ENCODE peak calls at places on chromosomes 4 and X, in six cellular contexts. One of them, this sample, is unnamed.

GRCh38 chr4:131764730-131765129 is 1384.4 kb upstream of the PCDH10 start:
- DNase-seq in GM12878: no peak
- DNase-seq in HCT116: no peak
- DNase-seq in SK-N-SH: no peak
- DNase-seq in K562: no peak
- DNase-seq in HepG2: no peak
- DNase-seq in this sample: no peak

GRCh38 chrX:121853762-121854613 is 806.6 kb downstream of the GLUD2 start:
- DNase-seq in GM12878: no peak
- DNase-seq in HCT116: no peak
- DNase-seq in SK-N-SH: no peak
- DNase-seq in K562: no peak
- DNase-seq in HepG2: no peak
- DNase-seq in this sample: no peak

GRCh38 chr4:157217708-157218107 is 2.8 kb upstream of the GRIA2 start:
- DNase-seq in GM12878: no peak
- DNase-seq in HCT116: peak; percentile 18
- DNase-seq in SK-N-SH: peak; percentile 32
- DNase-seq in K562: no peak
- DNase-seq in HepG2: peak; percentile 3
- DNase-seq in this sample: peak; percentile 44

GRCh38 chr4:173013232-173013932 is 155.2 kb upstream of the GALNT7 start:
- DNase-seq in GM12878: peak; percentile 9
- DNase-seq in HCT116: no peak
- DNase-seq in SK-N-SH: peak; percentile 58
- DNase-seq in K562: peak; percentile 62
- DNase-seq in HepG2: peak; percentile 21
- DNase-seq in this sample: peak; percentile 42

GRCh38 chr4:51906167-51906647 is 63.3 kb downstream of the DCUN1D4 start:
- DNase-seq in GM12878: peak; percentile 69
- DNase-seq in HCT116: no peak
- DNase-seq in SK-N-SH: no peak
- DNase-seq in K562: peak; percentile 30
- DNase-seq in HepG2: no peak
- DNase-seq in this sample: no peak

GRCh38 chrX:63488546-63489373 is 137.6 kb upstream of the SPIN4 start:
- DNase-seq in GM12878: no peak
- DNase-seq in HCT116: no peak
- DNase-seq in SK-N-SH: no peak
- DNase-seq in K562: no peak
- DNase-seq in HepG2: no peak
- DNase-seq in this sample: no peak

GRCh38 chr4:106809083-106809482 is 227.0 kb downstream of the DKK2 start:
- DNase-seq in GM12878: no peak
- DNase-seq in HCT116: peak; percentile 26
- DNase-seq in SK-N-SH: peak; percentile 4
- DNase-seq in K562: no peak
- DNase-seq in HepG2: peak; percentile 19
- DNase-seq in this sample: peak; percentile 65

GRCh38 chrX:121755541-121755940 is 708.1 kb downstream of the GLUD2 start:
- DNase-seq in GM12878: no peak
- DNase-seq in HCT116: no peak
- DNase-seq in SK-N-SH: no peak
- DNase-seq in K562: peak; percentile 2
- DNase-seq in HepG2: no peak
- DNase-seq in this sample: no peak

GRCh38 chrX:150421816-150422215 is 58.7 kb downstream of the MAMLD1 start:
- DNase-seq in GM12878: no peak
- DNase-seq in HCT116: no peak
- DNase-seq in SK-N-SH: no peak
- DNase-seq in K562: no peak
- DNase-seq in HepG2: no peak
- DNase-seq in this sample: no peak

GRCh38 chrX:45232139-45232538 is 31.5 kb upstream of the DIPK2B start:
- DNase-seq in GM12878: no peak
- DNase-seq in HCT116: no peak
- DNase-seq in SK-N-SH: no peak
- DNase-seq in K562: no peak
- DNase-seq in HepG2: no peak
- DNase-seq in this sample: no peak

GRCh38 chrX:8404443-8404842 is 60.2 kb upstream of the VCX3B start:
- DNase-seq in GM12878: no peak
- DNase-seq in HCT116: no peak
- DNase-seq in SK-N-SH: no peak
- DNase-seq in K562: no peak
- DNase-seq in HepG2: no peak
- DNase-seq in this sample: no peak

GRCh38 chrX:42943051-42943450 is 165.1 kb upstream of the PPP1R2C start:
- DNase-seq in GM12878: no peak
- DNase-seq in HCT116: no peak
- DNase-seq in SK-N-SH: no peak
- DNase-seq in K562: no peak
- DNase-seq in HepG2: peak; percentile 1
- DNase-seq in this sample: no peak

GRCh38 chr4:95363966-95364365 is 184.8 kb downstream of the UNC5C start:
- DNase-seq in GM12878: no peak
- DNase-seq in HCT116: no peak
- DNase-seq in SK-N-SH: no peak
- DNase-seq in K562: no peak
- DNase-seq in HepG2: no peak
- DNase-seq in this sample: no peak

GRCh38 chr4:87005690-87006461 is 71.1 kb downstream of the AFF1 start:
- DNase-seq in GM12878: peak; percentile 51
- DNase-seq in HCT116: no peak
- DNase-seq in SK-N-SH: peak; percentile 28
- DNase-seq in K562: peak; percentile 36
- DNase-seq in HepG2: no peak
- DNase-seq in this sample: no peak

GRCh38 chr4:18185491-18185890 is 163.9 kb upstream of the LCORL start:
- DNase-seq in GM12878: no peak
- DNase-seq in HCT116: no peak
- DNase-seq in SK-N-SH: no peak
- DNase-seq in K562: no peak
- DNase-seq in HepG2: no peak
- DNase-seq in this sample: no peak

GRCh38 chr4:18180122-18180521 is 158.6 kb upstream of the LCORL start:
- DNase-seq in GM12878: no peak
- DNase-seq in HCT116: no peak
- DNase-seq in SK-N-SH: no peak
- DNase-seq in K562: no peak
- DNase-seq in HepG2: no peak
- DNase-seq in this sample: no peak

DNA sequence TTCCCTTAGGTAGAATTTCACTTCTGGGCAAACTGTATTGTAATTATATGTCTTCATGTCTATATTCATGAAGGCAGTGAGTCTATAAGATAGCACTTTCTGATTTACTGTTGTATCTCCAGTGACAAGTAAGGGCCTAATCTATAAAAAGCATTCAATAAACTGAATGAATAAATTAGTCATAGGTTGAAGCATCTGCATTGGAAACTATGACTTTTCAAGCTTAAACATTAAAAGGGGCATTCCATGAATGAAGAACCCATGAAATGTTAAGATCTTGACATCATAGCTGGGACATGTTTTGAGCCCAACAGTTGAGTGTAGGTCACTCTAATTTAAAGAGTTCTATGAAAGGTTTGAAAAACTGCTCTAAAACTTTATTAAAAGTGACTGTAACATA is 159.3 kb upstream of the LCORL start:
- DNase-seq in GM12878: no peak
- DNase-seq in HCT116: no peak
- DNase-seq in SK-N-SH: no peak
- DNase-seq in K562: no peak
- DNase-seq in HepG2: no peak
- DNase-seq in this sample: no peak
- TF ChIP-seq JUND in GM12878: no peak
- TF ChIP-seq JUND in HCT116: no peak
- TF ChIP-seq JUND in SK-N-SH: no peak
- TF ChIP-seq JUND in K562: no peak
- TF ChIP-seq JUND in HepG2: no peak
- TF ChIP-seq JUND in this sample: no peak

GRCh38 chr4:75289843-75290616 is 224.2 kb downstream of the RCHY1 start:
- DNase-seq in GM12878: peak; percentile 23
- DNase-seq in HCT116: peak; percentile 47
- DNase-seq in SK-N-SH: no peak
- DNase-seq in K562: peak; percentile 18
- DNase-seq in HepG2: peak; percentile 20
- DNase-seq in this sample: no peak
- TF ChIP-seq JUND in GM12878: no peak
- TF ChIP-seq JUND in HCT116: no peak
- TF ChIP-seq JUND in SK-N-SH: no peak
- TF ChIP-seq JUND in K562: no peak
- TF ChIP-seq JUND in HepG2: no peak
- TF ChIP-seq JUND in this sample: no peak

GRCh38 chr4:109701566-109702399 is 1.5 kb downstream of the CASP6 start:
- DNase-seq in GM12878: no peak
- DNase-seq in HCT116: no peak
- DNase-seq in SK-N-SH: no peak
- DNase-seq in K562: peak; percentile 45
- DNase-seq in HepG2: peak; percentile 25
- DNase-seq in this sample: no peak

GRCh38 chr4:109702950-109703663 is at the start of gene CASP6:
- DNase-seq in GM12878: peak; percentile 41
- DNase-seq in HCT116: peak; percentile 51
- DNase-seq in SK-N-SH: peak; percentile 87
- DNase-seq in K562: peak; percentile 88
- DNase-seq in HepG2: peak; percentile 36
- DNase-seq in this sample: peak; percentile 83

GRCh38 chr4:109699553-109700225 is 3.6 kb downstream of the CASP6 start:
- DNase-seq in GM12878: no peak
- DNase-seq in HCT116: no peak
- DNase-seq in SK-N-SH: no peak
- DNase-seq in K562: no peak
- DNase-seq in HepG2: no peak
- DNase-seq in this sample: no peak

GRCh38 chr4:109708435-109708834 is 5.2 kb upstream of the CASP6 start:
- DNase-seq in GM12878: no peak
- DNase-seq in HCT116: no peak
- DNase-seq in SK-N-SH: no peak
- DNase-seq in K562: peak; percentile 49
- DNase-seq in HepG2: no peak
- DNase-seq in this sample: no peak

DNA sequence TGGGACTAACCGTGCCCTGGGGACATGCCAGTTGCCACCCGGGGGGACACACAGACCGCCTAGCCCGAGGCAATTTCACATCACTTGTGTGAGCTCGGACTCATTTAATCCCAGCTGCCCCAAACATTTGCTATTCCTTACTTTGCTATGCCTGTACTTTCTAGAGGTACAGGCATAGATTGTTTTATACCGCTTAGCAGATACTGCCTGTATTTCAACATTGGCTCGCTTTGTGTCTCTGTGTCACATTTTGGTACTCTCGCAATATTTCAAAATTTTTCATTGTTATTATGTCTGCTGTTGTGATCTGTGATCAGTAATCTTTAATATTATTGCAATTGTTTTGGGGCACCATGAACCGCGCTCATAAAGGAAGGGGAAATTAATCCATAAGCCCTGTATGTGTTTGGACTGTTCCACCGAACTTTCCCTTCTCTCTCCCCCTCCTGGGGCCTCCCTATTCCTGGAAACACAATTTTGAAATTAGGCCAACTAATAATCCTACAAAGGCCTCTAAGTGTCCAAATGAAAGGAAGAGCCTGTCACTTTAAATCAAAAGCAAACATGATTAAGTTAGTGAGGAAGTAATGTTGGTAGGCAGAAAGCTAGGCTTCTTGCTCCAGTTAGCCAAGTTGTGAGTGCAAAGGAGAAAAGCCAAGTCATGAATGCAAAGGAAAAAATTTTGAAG is 563 bp upstream of the CASP6 start:
- DNase-seq in GM12878: peak; percentile 8
- DNase-seq in HCT116: no peak
- DNase-seq in SK-N-SH: no peak
- DNase-seq in K562: peak; percentile 16
- DNase-seq in HepG2: no peak
- DNase-seq in this sample: no peak
- TF ChIP-seq JUND in GM12878: no peak
- TF ChIP-seq JUND in HCT116: no peak
- TF ChIP-seq JUND in SK-N-SH: no peak
- TF ChIP-seq JUND in K562: no peak
- TF ChIP-seq JUND in HepG2: no peak
- TF ChIP-seq JUND in this sample: no peak

DNA sequence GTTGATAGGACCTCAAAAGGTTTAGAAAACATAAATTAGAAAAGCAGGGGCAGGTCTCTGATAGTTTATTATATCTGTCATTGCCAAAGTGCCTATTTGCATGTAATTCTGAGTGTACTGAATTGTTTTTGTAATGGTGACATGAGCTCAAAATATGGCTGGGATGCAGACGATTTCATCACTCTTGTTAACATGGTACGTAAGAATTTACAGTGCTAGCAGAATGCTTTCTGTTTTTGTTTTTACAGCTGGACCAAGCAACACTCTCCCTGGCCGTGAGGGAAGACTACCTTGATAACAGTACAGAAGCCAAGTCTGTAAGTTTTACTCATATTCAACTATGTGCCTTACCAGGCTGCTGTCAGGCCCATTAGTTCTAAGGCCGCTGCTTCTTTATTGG is 58.1 kb downstream of the PHEX start:
- DNase-seq in GM12878: no peak
- DNase-seq in HCT116: no peak
- DNase-seq in SK-N-SH: no peak
- DNase-seq in K562: no peak
- DNase-seq in HepG2: no peak
- DNase-seq in this sample: no peak
- TF ChIP-seq JUND in GM12878: no peak
- TF ChIP-seq JUND in HCT116: no peak
- TF ChIP-seq JUND in SK-N-SH: no peak
- TF ChIP-seq JUND in K562: no peak
- TF ChIP-seq JUND in HepG2: no peak
- TF ChIP-seq JUND in this sample: no peak

GRCh38 chr4:13173974-13174373 is 310.2 kb downstream of the RAB28 start:
- DNase-seq in GM12878: no peak
- DNase-seq in HCT116: no peak
- DNase-seq in SK-N-SH: no peak
- DNase-seq in K562: no peak
- DNase-seq in HepG2: no peak
- DNase-seq in this sample: no peak
- TF ChIP-seq JUND in GM12878: no peak
- TF ChIP-seq JUND in HCT116: no peak
- TF ChIP-seq JUND in SK-N-SH: no peak
- TF ChIP-seq JUND in K562: no peak
- TF ChIP-seq JUND in HepG2: no peak
- TF ChIP-seq JUND in this sample: no peak

GRCh38 chr4:38728651-38729141 is 54.1 kb downstream of the TLR10 start:
- DNase-seq in GM12878: no peak
- DNase-seq in HCT116: peak; percentile 77
- DNase-seq in SK-N-SH: no peak
- DNase-seq in K562: peak; percentile 22
- DNase-seq in HepG2: peak; percentile 35
- DNase-seq in this sample: peak; percentile 60
- TF ChIP-seq JUND in GM12878: no peak
- TF ChIP-seq JUND in HCT116: no peak
- TF ChIP-seq JUND in SK-N-SH: no peak
- TF ChIP-seq JUND in K562: no peak
- TF ChIP-seq JUND in HepG2: no peak
- TF ChIP-seq JUND in this sample: no peak